ENCODE peak calls at places on chromosomes 7 and 10, in ten cellular contexts. U, T, R, L, M, D, S, V, K and C are unnamed samples. For H3K36me3 and H3K4me1, the result is how much of the 10 kb centered on the place peaks cover.

GRCh38 chr7:44808914-44809393 is 12.5 kb downstream of the PPIA start:
- DNase-seq in D (no peak), L (no peak), V (no peak), K (peak), U (no peak), R (no peak), M (no peak), S (no peak), T (no peak), C (no peak)

GRCh38 chr10:22648547-22648961 is 65.8 kb downstream of the PIP4K2A start:
- DNase-seq in M (no peak), D (peak), V (peak), K (no peak), S (no peak), T (no peak), L (no peak), R (no peak), U (peak), C (no peak)

GRCh38 chr7:129785457-129786178 is 167.1 kb downstream of the UBE2H start:
- DNase-seq in M (no peak), V (no peak), S (no peak), K (no peak), R (no peak), D (peak), L (no peak), U (no peak), T (no peak), C (no peak)

GRCh38 chr7:14834456-14834855 is 68.1 kb downstream of the DGKB start:
- DNase-seq in D (peak), V (peak), U (peak), R (no peak), L (no peak), M (no peak), T (no peak), S (no peak), K (no peak), C (no peak)

GRCh38 chr10:28939352-28940157 is 262.2 kb downstream of the BAMBI start:
- DNase-seq in L (no peak), S (peak), V (peak), U (no peak), K (peak), T (peak), D (peak), M (peak), R (peak), C (no peak)

GRCh38 chr7:155298288-155298833 is 683 bp downstream of the INSIG1 start:
- DNase-seq in K (no peak), U (peak), S (no peak), M (no peak), V (no peak), L (no peak), T (no peak), D (peak), R (no peak), C (no peak)

GRCh38 chr10:43666551-43666950 is 17.9 kb upstream of the ZNF32 start:
- DNase-seq in D (no peak), K (no peak), R (no peak), U (no peak), S (no peak), L (no peak), M (no peak), V (no peak), T (no peak), C (no peak)

GRCh38 chr10:124448696-124449169 is 1.1 kb downstream of the NKX1-2 start:
- DNase-seq in U (no peak), V (no peak), K (no peak), T (no peak), L (no peak), D (no peak), M (no peak), S (no peak), R (no peak), C (no peak)

GRCh38 chr7:77679608-77680007 is 16.7 kb upstream of the RSBN1L start:
- DNase-seq in R (no peak), K (no peak), S (no peak), M (no peak), U (no peak), V (no peak), D (no peak), L (no peak), T (no peak), C (no peak)

GRCh38 chr7:123079021-123079420 is 83.5 kb upstream of the TAS2R16 start:
- DNase-seq in D (no peak), S (no peak), U (no peak), M (no peak), T (no peak), L (no peak), V (no peak), K (no peak), R (no peak), C (no peak)

GRCh38 chr7:113159746-113160339 is 41.5 kb upstream of the SMIM30 start:
- DNase-seq in M (no peak), R (no peak), V (peak), U (peak), T (no peak), K (peak), D (peak), S (peak), L (peak), C (no peak)

GRCh38 chr7:28433604-28434254 is 21.4 kb downstream of the CREB5 start:
- DNase-seq in D (peak), U (peak), M (peak), L (no peak), T (no peak), S (peak), R (no peak), K (no peak), V (peak), C (no peak)

GRCh38 chr7:67392596-67393438 is 396.2 kb downstream of the TYW1 start:
- DNase-seq in D (no peak), K (no peak), S (no peak), T (no peak), U (no peak), V (no peak), R (no peak), M (no peak), L (no peak), C (no peak)

GRCh38 chr10:90674927-90675326 is 182.9 kb downstream of the HTR7 start:
- DNase-seq in L (no peak), K (no peak), R (peak), V (peak), U (peak), D (peak), M (no peak), T (no peak), S (no peak), C (no peak)

GRCh38 chr7:30068117-30068516 is 39.9 kb downstream of the PLEKHA8 start:
- DNase-seq in R (no peak), U (peak), V (peak), D (peak), L (no peak), S (no peak), T (no peak), K (no peak), M (peak), C (no peak)
- H3K36me3 ChIP-seq in R (under half), U (under half), V (under half), D (under half), L (under half), S (under half), T (under half), K (under half), M (under half), C (under half)

GRCh38 chr7:142566291-142566690 is 183.0 kb upstream of the PRSS1 start:
- DNase-seq in L (no peak), R (no peak), M (no peak), K (no peak), S (no peak), U (no peak), T (no peak), V (no peak), D (no peak), C (no peak)
- H3K4me1 ChIP-seq in L (under half), R (under half), M (under half), K (under half), S (under half), U (half or more), T (under half), V (under half), D (half or more), C (under half)

DNA sequence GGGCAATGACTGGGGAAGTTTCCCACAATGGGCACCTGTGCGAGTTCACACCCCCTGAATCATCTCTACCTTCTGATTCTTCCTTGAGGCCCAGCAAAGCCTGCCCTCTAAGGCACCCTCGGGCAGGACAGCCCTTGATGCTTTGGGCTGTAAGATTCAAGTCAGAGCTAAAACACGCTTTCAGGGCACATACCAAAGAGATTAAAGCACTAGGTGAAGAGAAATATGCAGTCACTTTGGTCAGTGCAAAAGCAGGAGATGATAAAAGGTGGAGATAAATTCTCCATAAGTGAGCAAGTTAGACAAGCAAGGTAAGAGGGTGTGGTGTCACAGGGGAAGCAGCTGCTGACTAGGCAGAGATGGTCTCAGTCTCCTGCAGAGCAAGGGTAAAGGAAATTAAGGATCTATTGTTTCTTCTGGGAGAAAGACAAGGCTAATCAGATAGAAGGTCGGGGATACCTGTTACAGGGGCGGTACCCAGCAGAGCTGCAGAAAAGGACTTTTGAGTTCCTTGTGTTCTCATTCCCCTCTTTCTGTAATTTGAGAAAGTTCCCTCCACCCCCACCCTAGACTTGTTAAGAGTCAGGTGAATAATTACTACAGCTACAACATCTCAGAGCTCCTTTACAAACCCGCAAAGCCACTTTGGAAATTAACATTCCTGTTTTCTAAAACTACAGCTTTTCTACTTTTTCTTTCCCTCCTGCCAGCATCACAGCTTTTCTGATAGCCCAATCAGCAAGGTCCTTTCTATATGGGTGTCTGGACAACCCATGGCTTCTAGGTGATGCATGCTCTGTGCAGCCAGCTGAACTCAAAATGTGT is 26.4 kb downstream of the PDLIM1 start:
- DNase-seq in U (no peak), S (no peak), D (no peak), K (no peak), V (no peak), R (no peak), M (no peak), L (peak), T (no peak), C (no peak)
- H3K36me3 ChIP-seq in U (under half), S (under half), D (under half), K (half or more), V (half or more), R (half or more), M (under half), L (under half), T (under half), C (under half)

GRCh38 chr10:11191673-11192072 is 174.0 kb downstream of the CELF2 start:
- DNase-seq in U (no peak), S (no peak), V (no peak), R (no peak), K (no peak), M (no peak), D (no peak), L (no peak), T (no peak), C (no peak)
- H3K4me1 ChIP-seq in U (under half), S (under half), V (under half), R (under half), K (under half), M (half or more), D (under half), L (under half), T (half or more), C (under half)

DNA sequence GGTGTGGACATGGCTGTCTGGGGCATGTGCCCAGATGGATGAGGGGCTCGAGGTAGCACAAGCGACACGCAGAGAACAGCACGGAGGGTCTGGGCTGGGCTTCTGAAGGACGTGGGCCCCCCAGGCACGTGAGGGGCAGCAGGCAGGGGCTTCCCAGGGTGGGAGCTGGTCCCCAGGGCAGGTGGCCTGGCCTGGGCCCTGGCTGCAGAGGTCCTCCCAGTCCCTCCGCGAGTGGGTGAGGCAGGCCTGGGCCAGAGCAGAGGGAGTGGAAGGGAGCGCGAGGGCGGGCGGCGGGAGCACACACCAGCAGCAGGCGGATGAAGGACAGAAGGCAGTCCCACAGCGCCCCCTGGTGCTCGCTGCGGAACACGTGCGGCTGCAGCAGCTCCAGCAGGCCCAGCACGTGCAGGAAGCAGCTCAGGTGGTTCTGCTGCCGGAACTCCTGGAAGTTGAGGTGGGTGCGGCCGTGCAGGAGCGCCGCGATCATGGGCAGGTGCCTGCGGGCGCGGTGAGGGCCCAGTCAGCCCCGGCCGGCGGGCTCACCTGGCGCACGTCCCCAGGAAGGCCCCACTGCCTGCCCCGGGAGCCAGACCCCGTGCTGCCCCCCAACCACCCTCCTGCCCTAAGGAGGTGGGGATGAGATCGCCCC is 14.7 kb upstream of the MICALL2 start:
- DNase-seq in S (peak), L (peak), K (peak), R (peak), M (peak), V (peak), D (peak), T (peak), U (peak), C (peak)
- H3K36me3 ChIP-seq in S (under half), L (under half), K (under half), R (half or more), M (half or more), V (half or more), D (under half), T (under half), U (under half), C (under half)

GRCh38 chr10:102119417-102120141 is 589 bp downstream of the LDB1 start:
- DNase-seq in K (no peak), T (peak), V (peak), L (peak), D (peak), M (peak), S (peak), U (peak), R (peak), C (no peak)
- H3K4me1 ChIP-seq in K (half or more), T (half or more), V (under half), L (half or more), D (half or more), M (half or more), S (half or more), U (half or more), R (half or more), C (half or more)

DNA sequence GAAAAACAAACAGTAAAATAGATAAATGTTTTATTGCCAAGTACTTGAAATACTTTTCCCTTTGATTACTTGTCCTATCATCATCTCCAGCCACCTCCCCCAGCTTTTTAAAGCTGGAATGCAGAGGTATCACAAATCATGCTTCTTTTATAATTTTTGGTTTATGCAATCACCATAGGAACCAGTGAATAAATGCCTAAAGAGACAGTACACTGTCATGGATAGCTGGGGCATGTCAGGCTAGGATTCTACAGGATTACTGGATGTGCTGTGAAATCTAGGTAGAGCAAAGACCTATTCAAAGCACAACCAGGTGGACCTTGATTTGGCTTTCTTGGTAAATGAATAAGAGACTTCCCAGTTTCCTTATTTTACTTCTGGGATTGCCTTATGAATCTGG is 158.6 kb downstream of the ELAPOR2 start:
- DNase-seq in R (no peak), S (no peak), T (no peak), L (no peak), V (no peak), M (no peak), U (no peak), K (no peak), D (peak), C (no peak)
- H3K36me3 ChIP-seq in R (under half), S (under half), T (under half), L (under half), V (under half), M (under half), U (under half), K (under half), D (under half), C (under half)

DNA sequence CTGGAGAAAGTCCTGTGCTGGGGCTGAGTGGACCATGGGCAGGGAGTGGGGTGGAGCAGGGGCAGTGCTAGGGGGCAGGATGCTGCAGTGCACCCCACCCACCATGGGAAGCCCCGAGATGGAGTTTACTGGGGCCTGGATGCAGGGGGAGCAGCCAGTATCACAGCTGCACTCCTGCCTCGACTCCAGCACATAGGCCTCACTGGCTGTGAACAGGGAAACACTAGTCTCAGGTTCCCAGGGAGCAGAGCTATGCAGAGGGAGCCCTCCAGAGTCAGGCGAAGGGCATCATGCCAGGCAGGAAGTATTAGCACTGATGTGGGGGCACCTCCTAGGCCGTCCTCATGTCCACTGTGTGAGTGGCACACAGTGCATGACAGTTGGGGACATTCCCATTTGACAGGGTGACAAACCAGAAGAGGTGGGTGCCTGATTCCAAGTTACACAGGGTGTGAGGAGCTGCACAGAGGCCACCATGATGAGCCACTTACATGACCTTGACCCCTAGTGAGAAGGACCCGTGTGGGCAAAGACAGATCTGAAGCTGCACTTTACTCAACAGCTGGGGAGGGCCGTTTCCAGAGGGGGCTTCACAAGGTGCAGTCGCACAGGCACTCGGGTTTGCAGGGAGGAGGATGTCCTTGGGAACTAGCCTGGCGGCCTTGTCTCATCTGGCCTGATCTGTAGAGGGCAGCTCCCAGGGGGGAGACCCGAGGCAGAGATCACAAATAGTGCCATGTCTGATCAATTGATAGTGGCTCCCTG is 69.9 kb upstream of the LRRC4 start:
- DNase-seq in M (no peak), R (no peak), V (no peak), T (no peak), D (no peak), L (no peak), U (no peak), K (no peak), S (no peak), C (no peak)
- H3K4me1 ChIP-seq in M (under half), R (under half), V (under half), T (under half), D (under half), L (under half), U (under half), K (under half), S (under half), C (under half)